ENCODE peak calls at places on chromosomes 1 and 21, in six cellular contexts. T, H, R, Q, B and K are unnamed samples.

GRCh38 chr1:155253797-155254196 is 1.5 kb downstream of the ENTREP3 start:
- DNase-seq in T (no peak), H (no peak), R (no peak), Q (no peak), B (no peak), K (no peak)

GRCh38 chr1:213821943-213822334 is 165.8 kb upstream of the PROX1 start:
- DNase-seq in T (no peak), H (no peak), R (no peak), Q (no peak), B (no peak), K (no peak)

GRCh38 chr1:90317628-90318027 is 322.7 kb downstream of the ZNF326 start:
- DNase-seq in T (no peak), H (no peak), R (no peak), Q (no peak), B (no peak), K (no peak)

GRCh38 chr1:93827633-93828436 is 51.2 kb downstream of the DNTTIP2 start:
- DNase-seq in T (no peak), H (no peak), R (no peak), Q (no peak), B (no peak), K (no peak)

GRCh38 chr21:31576428-31576827 is 83.1 kb upstream of the SOD1 start:
- DNase-seq in T (peak), H (no peak), R (no peak), Q (no peak), B (no peak), K (no peak)

GRCh38 chr21:36263797-36264196 is 56.2 kb upstream of the MORC3 start:
- DNase-seq in T (no peak), H (peak), R (no peak), Q (no peak), B (no peak), K (no peak)

GRCh38 chr1:150925080-150925479 is 1.1 kb upstream of the SETDB1 start:
- DNase-seq in T (peak), H (peak), R (peak), Q (no peak), B (no peak), K (peak)

GRCh38 chr1:202648822-202649221 is 61.4 kb downstream of the SYT2 start:
- DNase-seq in T (no peak), H (no peak), R (no peak), Q (no peak), B (no peak), K (no peak)

GRCh38 chr1:105485207-105485606 is 1571.3 kb upstream of the PRMT6 start:
- DNase-seq in T (peak), H (no peak), R (no peak), Q (no peak), B (peak), K (no peak)

GRCh38 chr21:33699277-33699676 is 57.0 kb downstream of the ITSN1 start:
- DNase-seq in T (no peak), H (no peak), R (no peak), Q (no peak), B (no peak), K (no peak)

GRCh38 chr1:207342351-207342750 is 20.9 kb downstream of the CD55 start:
- DNase-seq in T (no peak), H (no peak), R (no peak), Q (no peak), B (no peak), K (no peak)

GRCh38 chr1:16020325-16020724 is 1.5 kb upstream of the CLCNKA start:
- DNase-seq in T (no peak), H (no peak), R (peak), Q (peak), B (no peak), K (no peak)

GRCh38 chr1:80218112-80218511 is 1211.6 kb upstream of the ADGRL4 start:
- DNase-seq in T (peak), H (peak), R (no peak), Q (no peak), B (no peak), K (peak)

GRCh38 chr21:35586305-35586704 is 474.0 kb downstream of the SETD4 start:
- DNase-seq in T (no peak), H (no peak), R (no peak), Q (no peak), B (no peak), K (no peak)

GRCh38 chr1:205538211-205538840 is 33.9 kb downstream of the CDK18 start:
- DNase-seq in T (peak), H (no peak), R (peak), Q (no peak), B (no peak), K (no peak)

GRCh38 chr1:28718166-28718565 is 18.6 kb upstream of the YTHDF2 start:
- DNase-seq in T (no peak), H (no peak), R (no peak), Q (no peak), B (no peak), K (no peak)

GRCh38 chr1:227152525-227152924 is 165.8 kb downstream of the CDC42BPA start:
- DNase-seq in T (no peak), H (no peak), R (no peak), Q (no peak), B (no peak), K (no peak)

GRCh38 chr1:206477110-206477509 is 6.8 kb downstream of the IKBKE start:
- DNase-seq in T (no peak), H (no peak), R (no peak), Q (no peak), B (no peak), K (no peak)

GRCh38 chr1:2415337-2415736 is 3.0 kb upstream of the PEX10 start:
- DNase-seq in T (no peak), H (no peak), R (no peak), Q (no peak), B (no peak), K (no peak)

GRCh38 chr1:94323311-94324167 is 86.2 kb upstream of the ARHGAP29 start:
- DNase-seq in T (no peak), H (no peak), R (no peak), Q (no peak), B (no peak), K (no peak)

GRCh38 chr1:66393586-66394334 is 140.2 kb upstream of the SGIP1 start:
- DNase-seq in T (no peak), H (peak), R (no peak), Q (no peak), B (no peak), K (no peak)

GRCh38 chr1:176643536-176643935 is 180.6 kb downstream of the PAPPA2 start:
- DNase-seq in T (no peak), H (no peak), R (no peak), Q (no peak), B (no peak), K (no peak)

GRCh38 chr1:10644307-10645128 is 151.9 kb downstream of the CASZ1 start:
- DNase-seq in T (no peak), H (peak), R (no peak), Q (no peak), B (no peak), K (no peak)

GRCh38 chr1:156748670-156749428 is 2.6 kb downstream of the HDGF start:
- DNase-seq in T (peak), H (peak), R (peak), Q (peak), B (no peak), K (peak)

GRCh38 chr1:156746381-156746715 is 5.1 kb downstream of the HDGF start:
- DNase-seq in T (no peak), H (no peak), R (no peak), Q (no peak), B (no peak), K (no peak)

GRCh38 chr1:156744786-156745419 is 4.0 kb upstream of the MRPL24 start:
- DNase-seq in T (no peak), H (no peak), R (no peak), Q (no peak), B (no peak), K (no peak)

GRCh38 chr1:156747737-156748669 is 3.5 kb downstream of the HDGF start:
- DNase-seq in T (no peak), H (no peak), R (no peak), Q (no peak), B (no peak), K (no peak)

DNA sequence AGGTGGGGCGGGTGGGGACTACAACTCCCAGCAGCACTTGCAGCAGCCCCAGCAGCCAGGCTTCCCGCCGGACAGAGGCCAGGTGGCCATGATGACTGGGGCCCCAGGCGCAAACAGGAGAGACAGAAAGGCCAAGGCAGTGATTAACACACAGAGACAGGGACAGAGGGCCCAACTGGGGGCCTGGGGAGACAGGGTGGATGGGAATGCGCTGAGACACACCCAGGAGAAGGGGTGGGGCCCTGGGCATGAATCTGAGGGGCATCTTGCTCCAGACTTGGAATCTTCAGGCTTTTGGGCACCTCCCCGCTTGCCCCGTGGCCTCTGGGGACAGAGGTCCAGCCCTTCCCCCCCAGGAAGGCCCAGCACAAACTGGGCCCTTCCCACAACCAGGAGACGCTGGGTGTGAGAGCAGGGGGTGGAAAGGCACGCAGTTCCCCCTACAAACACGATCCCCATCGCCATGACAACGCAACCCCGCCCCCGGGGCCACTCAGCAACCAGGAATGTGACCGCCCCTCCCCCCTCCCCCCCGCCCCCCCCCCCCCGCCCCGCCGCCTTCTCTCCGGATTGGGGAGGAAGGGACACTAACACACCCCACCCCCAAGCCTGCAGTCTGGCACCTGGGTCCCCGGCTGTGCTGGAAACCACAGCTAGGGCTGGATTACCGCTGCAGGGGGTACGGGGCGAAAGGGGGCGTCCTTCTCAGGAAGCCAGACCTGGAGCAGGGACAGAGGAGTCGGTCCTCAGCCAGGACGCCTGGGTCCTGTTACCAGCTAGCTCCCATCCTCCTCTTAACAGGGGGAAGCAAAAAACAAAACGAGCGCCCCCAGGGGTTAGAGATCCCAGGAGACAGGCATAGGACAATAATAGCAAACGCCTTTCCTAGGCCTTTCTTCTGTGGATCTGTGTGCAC is 4.5 kb downstream of the HDGF start:
- DNase-seq in T (peak), H (peak), R (peak), Q (peak), B (no peak), K (peak)
- TF ChIP-seq CTCF in T (peak), H (peak), R (peak), Q (no peak), B (peak), K (peak)

GRCh38 chr1:109986054-109986444 is 1.5 kb downstream of the AHCYL1 start:
- DNase-seq in T (no peak), H (no peak), R (no peak), Q (no peak), B (no peak), K (no peak)

GRCh38 chr1:109984456-109985250 is at the start of gene AHCYL1:
- DNase-seq in T (peak), H (peak), R (peak), Q (peak), B (peak), K (peak)

GRCh38 chr1:109985251-109986053 is 887 bp downstream of the AHCYL1 start:
- DNase-seq in T (no peak), H (no peak), R (no peak), Q (no peak), B (no peak), K (no peak)

GRCh38 chr1:109984190-109984455 is 442 bp upstream of the AHCYL1 start:
- DNase-seq in T (peak), H (peak), R (no peak), Q (no peak), B (no peak), K (no peak)

DNA sequence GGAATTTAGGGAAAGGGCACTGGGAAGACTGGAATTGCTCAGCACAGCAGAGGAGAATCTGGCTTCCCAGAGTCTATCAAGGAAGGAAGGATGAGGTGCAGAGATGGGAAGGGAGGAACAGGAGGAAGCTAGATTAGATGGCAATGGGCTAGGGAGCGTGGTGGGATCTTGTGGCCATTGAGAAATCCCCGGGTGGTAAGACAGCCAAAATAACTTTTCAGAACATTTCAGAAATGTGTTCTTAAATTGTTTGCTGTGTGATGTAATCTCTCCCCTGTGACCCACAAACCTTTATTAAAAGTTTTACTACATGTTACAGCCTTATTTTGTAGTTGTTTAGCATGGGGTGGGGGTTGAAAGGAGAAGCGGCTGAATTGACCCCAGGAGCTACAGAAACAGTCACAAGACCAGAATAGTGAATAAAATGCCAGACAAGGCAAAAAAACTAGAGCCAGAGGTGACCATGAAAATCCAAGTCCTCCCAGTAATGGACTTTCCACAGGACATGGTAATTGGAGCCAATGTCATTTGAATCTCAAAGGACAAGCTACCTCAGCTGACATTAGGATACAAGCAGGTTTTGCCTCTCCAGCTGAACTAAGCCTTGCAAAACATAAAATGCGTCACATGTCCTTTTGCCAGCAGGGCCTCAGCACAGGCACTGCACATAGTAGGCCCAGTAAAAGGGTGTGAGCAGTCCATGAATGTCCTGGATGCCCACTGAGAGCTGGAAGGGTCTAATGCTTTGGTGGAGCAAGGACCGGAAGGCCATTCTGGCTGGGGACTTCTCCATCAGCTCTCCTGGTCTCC is 980 bp upstream of the AHCYL1 start:
- DNase-seq in T (peak), H (peak), R (no peak), Q (no peak), B (no peak), K (no peak)
- H3K4me3 ChIP-seq in T (no peak), H (no peak), R (no peak), Q (peak), B (no peak), K (no peak)

GRCh38 chr21:26438976-26439375 is 134.1 kb downstream of the CYYR1 start:
- DNase-seq in T (no peak), H (no peak), R (no peak), Q (no peak), B (no peak), K (no peak)

GRCh38 chr21:26433386-26433785 is 139.7 kb downstream of the CYYR1 start:
- DNase-seq in T (no peak), H (no peak), R (no peak), Q (no peak), B (no peak), K (no peak)

GRCh38 chr21:26441081-26441610 is 131.9 kb downstream of the CYYR1 start:
- DNase-seq in T (no peak), H (no peak), R (no peak), Q (no peak), B (no peak), K (no peak)

GRCh38 chr21:26432410-26432809 is 140.7 kb downstream of the CYYR1 start:
- DNase-seq in T (no peak), H (no peak), R (no peak), Q (no peak), B (no peak), K (peak)

DNA sequence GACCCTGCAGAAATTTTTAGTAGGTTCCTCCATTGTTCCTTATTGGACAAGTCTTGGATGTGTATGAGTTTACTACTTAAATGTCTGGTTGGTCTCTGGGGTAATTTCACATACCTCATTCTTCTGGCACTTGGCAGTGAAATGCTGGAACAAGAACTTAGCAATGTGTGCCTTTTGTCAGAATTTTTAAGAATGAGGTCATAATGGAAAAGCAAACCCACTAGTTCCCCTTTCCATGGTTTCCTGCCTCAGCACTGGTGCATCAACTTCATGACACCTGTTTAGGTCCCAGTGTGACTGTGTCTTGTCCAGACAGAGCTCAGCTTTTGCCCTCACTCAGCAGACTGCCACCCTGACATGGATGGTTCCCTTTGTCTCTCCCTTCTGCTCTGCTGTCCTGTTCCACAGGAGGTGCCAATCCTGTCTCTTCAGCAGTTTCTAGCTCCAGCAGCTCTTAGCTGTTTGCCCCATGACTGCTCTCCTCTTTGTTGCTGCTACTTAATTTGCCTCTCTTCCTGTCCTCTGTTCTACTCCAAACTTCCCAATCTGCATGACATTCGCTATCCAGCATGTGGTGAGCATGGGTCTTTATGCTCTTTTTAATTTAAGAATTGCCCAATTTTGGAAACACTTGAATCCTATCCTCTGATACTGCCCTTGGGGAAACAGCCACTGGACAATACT is 135.6 kb downstream of the CYYR1 start:
- DNase-seq in T (peak), H (peak), R (no peak), Q (no peak), B (no peak), K (peak)
- TF ChIP-seq CTCF in T (no peak), H (no peak), R (no peak), Q (no peak), B (no peak), K (no peak)

DNA sequence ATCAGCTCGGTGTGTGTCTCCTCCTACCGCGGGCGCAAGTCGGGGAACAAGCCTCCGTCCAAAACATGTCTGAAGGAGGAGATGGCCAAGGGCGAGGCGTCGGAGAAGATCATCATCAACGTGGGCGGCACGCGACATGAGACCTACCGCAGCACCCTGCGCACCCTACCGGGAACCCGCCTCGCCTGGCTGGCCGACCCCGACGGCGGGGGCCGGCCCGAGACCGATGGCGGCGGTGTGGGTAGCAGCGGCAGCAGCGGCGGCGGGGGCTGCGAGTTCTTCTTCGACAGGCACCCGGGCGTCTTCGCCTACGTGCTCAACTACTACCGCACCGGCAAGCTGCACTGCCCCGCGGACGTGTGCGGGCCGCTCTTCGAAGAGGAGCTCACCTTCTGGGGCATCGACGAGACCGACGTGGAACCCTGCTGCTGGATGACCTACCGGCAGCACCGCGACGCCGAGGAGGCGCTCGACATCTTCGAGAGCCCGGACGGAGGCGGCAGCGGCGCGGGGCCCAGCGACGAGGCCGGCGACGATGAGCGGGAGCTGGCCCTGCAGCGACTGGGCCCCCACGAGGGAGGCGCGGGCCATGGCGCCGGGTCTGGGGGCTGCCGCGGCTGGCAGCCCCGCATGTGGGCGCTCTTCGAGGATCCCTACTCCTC is 1.5 kb downstream of the KCNC4 start:
- DNase-seq in T (no peak), H (no peak), R (no peak), Q (no peak), B (no peak), K (no peak)
- H3K4me3 ChIP-seq in T (no peak), H (peak), R (peak), Q (peak), B (peak), K (peak)